ENCODE peak calls at places on chromosomes 16 and 17, in four cellular contexts. One of them, this sample, is unnamed.

GRCh38 chr17:45314761-45315549 is 1.9 kb downstream of the MAP3K14 start:
- DNase-seq in uterus: no peak
- DNase-seq in endodermal cell: no peak
- DNase-seq in psoas muscle: no peak
- DNase-seq in this sample: no peak

GRCh38 chr17:292016-292415 is 60.6 kb downstream of the RPH3AL start:
- DNase-seq in uterus: no peak
- DNase-seq in endodermal cell: no peak
- DNase-seq in psoas muscle: peak
- DNase-seq in this sample: no peak

GRCh38 chr17:49210158-49211029 is at the start of the genes ABI3 and GNGT2:
- DNase-seq in endodermal cell: peak
- DNase-seq in psoas muscle: peak
- DNase-seq in uterus: no peak
- DNase-seq in this sample: no peak

GRCh38 chr17:45293413-45294211 is 23.2 kb downstream of the MAP3K14 start:
- DNase-seq in psoas muscle: peak
- DNase-seq in uterus: peak
- DNase-seq in endodermal cell: peak
- DNase-seq in this sample: peak

GRCh38 chr16:14585287-14585686 is 44.8 kb downstream of the PARN start:
- DNase-seq in uterus: no peak
- DNase-seq in endodermal cell: no peak
- DNase-seq in psoas muscle: no peak
- DNase-seq in this sample: no peak

GRCh38 chr17:41258406-41258805 is 3.2 kb downstream of the KRTAP9-9 start:
- DNase-seq in uterus: no peak
- DNase-seq in endodermal cell: no peak
- DNase-seq in psoas muscle: no peak
- DNase-seq in this sample: no peak

GRCh38 chr17:70644093-70644492 is 474.8 kb downstream of the KCNJ2 start:
- DNase-seq in uterus: no peak
- DNase-seq in psoas muscle: no peak
- DNase-seq in endodermal cell: no peak
- DNase-seq in this sample: no peak

GRCh38 chr17:16936536-16937310 is 35.2 kb downstream of the TNFRSF13B start:
- DNase-seq in endodermal cell: peak
- DNase-seq in uterus: no peak
- DNase-seq in psoas muscle: no peak
- DNase-seq in this sample: peak

GRCh38 chr17:74094651-74095050 is 108.8 kb upstream of the RPL38 start:
- DNase-seq in endodermal cell: no peak
- DNase-seq in uterus: no peak
- DNase-seq in psoas muscle: no peak
- DNase-seq in this sample: no peak

GRCh38 chr16:83983491-83983890 is 15.4 kb downstream of the NECAB2 start:
- DNase-seq in endodermal cell: no peak
- DNase-seq in psoas muscle: no peak
- DNase-seq in uterus: no peak
- DNase-seq in this sample: no peak

GRCh38 chr17:33113281-33114010 is 121.8 kb downstream of the SPACA3 start:
- DNase-seq in psoas muscle: no peak
- DNase-seq in endodermal cell: no peak
- DNase-seq in uterus: no peak
- DNase-seq in this sample: no peak

GRCh38 chr17:40646791-40647548 is 648 bp downstream of the SMARCE1 start:
- DNase-seq in psoas muscle: no peak
- DNase-seq in uterus: no peak
- DNase-seq in endodermal cell: no peak
- DNase-seq in this sample: no peak

GRCh38 chr17:31385428-31386285 is 5.8 kb upstream of the RAB11FIP4 start:
- DNase-seq in uterus: no peak
- DNase-seq in psoas muscle: no peak
- DNase-seq in endodermal cell: no peak
- DNase-seq in this sample: peak

GRCh38 chr16:80034948-80035700 is 434.6 kb upstream of the MAF start:
- DNase-seq in psoas muscle: no peak
- DNase-seq in endodermal cell: no peak
- DNase-seq in uterus: no peak
- DNase-seq in this sample: no peak

GRCh38 chr16:15916323-15916722 is 27.9 kb upstream of the CEP20 start:
- DNase-seq in psoas muscle: no peak
- DNase-seq in endodermal cell: no peak
- DNase-seq in uterus: no peak
- DNase-seq in this sample: no peak
- TF ChIP-seq CTCF in psoas muscle: no peak
- TF ChIP-seq CTCF in endodermal cell: no peak
- TF ChIP-seq CTCF in uterus: no peak
- TF ChIP-seq CTCF in this sample: no peak

DNA sequence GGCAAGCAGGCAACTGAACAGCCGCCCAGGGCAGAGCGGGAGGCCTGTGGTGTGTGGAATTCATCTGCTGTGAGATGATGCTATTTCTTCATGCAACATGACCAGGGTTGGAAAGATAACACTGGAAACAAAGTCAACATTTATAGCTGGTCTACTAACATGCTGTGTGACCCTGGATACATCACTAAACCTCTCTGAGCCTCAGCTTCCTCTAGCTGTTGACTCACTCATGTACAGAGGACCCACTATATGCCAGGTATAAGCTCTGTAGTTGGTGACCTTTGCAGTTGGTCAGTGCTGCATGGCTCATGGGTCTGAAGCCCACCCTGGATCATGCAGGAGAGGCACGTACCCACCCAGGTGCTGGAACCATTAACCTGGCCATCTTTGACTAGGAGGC is 180.9 kb downstream of the ZNF423 start:
- DNase-seq in psoas muscle: no peak
- DNase-seq in endodermal cell: no peak
- DNase-seq in uterus: no peak
- DNase-seq in this sample: no peak
- TF ChIP-seq CTCF in psoas muscle: no peak
- TF ChIP-seq CTCF in endodermal cell: no peak
- TF ChIP-seq CTCF in uterus: no peak
- TF ChIP-seq CTCF in this sample: no peak

GRCh38 chr17:5785867-5786509 is 201.7 kb upstream of the NLRP1 start:
- DNase-seq in uterus: no peak
- DNase-seq in psoas muscle: no peak
- DNase-seq in endodermal cell: no peak
- DNase-seq in this sample: no peak
- TF ChIP-seq CTCF in uterus: no peak
- TF ChIP-seq CTCF in psoas muscle: no peak
- TF ChIP-seq CTCF in endodermal cell: peak
- TF ChIP-seq CTCF in this sample: no peak

GRCh38 chr16:66427871-66428681 is 981 bp downstream of the BEAN1 start:
- DNase-seq in uterus: no peak
- DNase-seq in psoas muscle: no peak
- DNase-seq in endodermal cell: peak
- DNase-seq in this sample: no peak

GRCh38 chr16:66428682-66429251 is 1.7 kb downstream of the BEAN1 start:
- DNase-seq in psoas muscle: no peak
- DNase-seq in endodermal cell: peak
- DNase-seq in uterus: no peak
- DNase-seq in this sample: no peak

GRCh38 chr16:66427451-66427860 is 361 bp downstream of the BEAN1 start:
- DNase-seq in uterus: no peak
- DNase-seq in psoas muscle: no peak
- DNase-seq in endodermal cell: peak
- DNase-seq in this sample: no peak

GRCh38 chr16:66430214-66430613 is 3.1 kb downstream of the BEAN1 start:
- DNase-seq in uterus: no peak
- DNase-seq in endodermal cell: no peak
- DNase-seq in psoas muscle: no peak
- DNase-seq in this sample: no peak

DNA sequence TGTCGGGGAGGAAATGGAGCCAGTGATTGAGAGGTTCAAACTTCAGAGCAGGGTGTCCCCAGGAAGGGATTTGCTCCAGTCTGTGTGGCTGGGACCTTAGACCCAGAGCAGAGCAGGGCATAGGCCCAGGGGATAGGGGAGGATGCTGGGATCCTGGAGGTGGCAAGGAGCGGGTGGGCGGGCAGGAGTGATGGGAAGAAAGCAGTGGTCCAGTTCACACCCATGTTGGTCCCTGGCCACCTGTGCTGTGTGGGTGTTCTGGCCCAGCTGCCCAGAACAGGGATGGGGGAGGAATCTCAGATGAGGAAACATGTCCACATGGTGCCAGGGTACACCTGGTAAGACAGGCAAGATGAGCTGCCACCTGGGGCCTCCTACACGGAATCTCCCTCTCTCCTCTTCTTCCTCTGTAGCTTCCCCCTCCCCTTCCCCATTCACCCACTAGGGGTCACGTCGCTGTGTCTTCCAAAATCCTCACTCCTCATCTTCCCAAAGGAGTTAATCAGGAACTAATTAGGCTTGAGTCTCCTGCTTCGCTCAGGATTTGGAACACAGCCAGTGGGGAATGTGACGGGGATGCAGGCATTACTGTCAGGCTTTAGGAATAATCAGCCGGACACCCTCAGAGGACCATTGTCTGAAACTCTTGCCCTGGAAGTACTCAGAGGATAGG is 2.3 kb downstream of the BEAN1 start:
- DNase-seq in uterus: no peak
- DNase-seq in psoas muscle: no peak
- DNase-seq in endodermal cell: peak
- DNase-seq in this sample: no peak
- TF ChIP-seq CTCF in uterus: no peak
- TF ChIP-seq CTCF in psoas muscle: no peak
- TF ChIP-seq CTCF in endodermal cell: peak
- TF ChIP-seq CTCF in this sample: no peak

GRCh38 chr16:50677351-50677750 is 3.8 kb downstream of the SNX20 start:
- DNase-seq in psoas muscle: no peak
- DNase-seq in endodermal cell: peak
- DNase-seq in uterus: no peak
- DNase-seq in this sample: no peak
- TF ChIP-seq CTCF in psoas muscle: peak
- TF ChIP-seq CTCF in endodermal cell: peak
- TF ChIP-seq CTCF in uterus: no peak
- TF ChIP-seq CTCF in this sample: peak

DNA sequence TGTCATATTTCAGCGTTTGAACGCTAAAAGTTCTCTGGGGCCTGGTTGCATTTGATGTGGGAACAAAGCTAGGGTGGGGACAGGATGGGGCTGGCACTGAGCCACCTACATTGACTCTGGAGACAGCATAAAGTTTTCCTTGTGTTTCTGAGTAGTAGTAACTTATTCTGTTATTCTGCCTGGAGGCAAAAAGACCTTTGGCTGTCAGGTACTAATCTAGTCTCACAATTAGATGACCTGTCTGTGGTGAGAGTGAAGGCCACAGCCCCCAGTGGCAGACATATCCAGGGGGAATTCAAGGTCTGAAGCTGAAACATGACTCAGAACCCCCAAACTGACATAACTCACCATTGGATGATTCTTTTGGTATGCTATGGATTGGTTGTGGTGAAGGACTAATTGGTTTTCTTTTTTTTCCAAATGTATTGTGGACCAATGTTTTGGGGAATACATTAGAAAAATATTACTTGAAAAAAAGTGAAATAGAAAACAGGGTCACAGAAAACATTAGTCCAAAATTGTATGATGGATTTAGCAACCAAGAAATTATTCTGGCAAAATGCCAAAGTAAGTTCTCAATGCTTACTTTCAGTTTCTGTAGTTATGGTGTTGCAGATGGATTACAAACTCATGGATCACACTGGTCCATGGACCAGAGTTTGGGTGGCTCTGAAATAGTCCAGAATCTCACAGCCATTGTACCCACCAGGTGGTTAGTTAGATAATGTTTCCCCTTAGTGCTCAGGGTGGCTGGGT is 10.5 kb upstream of the SALL1 start:
- DNase-seq in psoas muscle: no peak
- DNase-seq in endodermal cell: no peak
- DNase-seq in uterus: no peak
- DNase-seq in this sample: no peak
- TF ChIP-seq CTCF in psoas muscle: no peak
- TF ChIP-seq CTCF in endodermal cell: no peak
- TF ChIP-seq CTCF in uterus: no peak
- TF ChIP-seq CTCF in this sample: no peak

DNA sequence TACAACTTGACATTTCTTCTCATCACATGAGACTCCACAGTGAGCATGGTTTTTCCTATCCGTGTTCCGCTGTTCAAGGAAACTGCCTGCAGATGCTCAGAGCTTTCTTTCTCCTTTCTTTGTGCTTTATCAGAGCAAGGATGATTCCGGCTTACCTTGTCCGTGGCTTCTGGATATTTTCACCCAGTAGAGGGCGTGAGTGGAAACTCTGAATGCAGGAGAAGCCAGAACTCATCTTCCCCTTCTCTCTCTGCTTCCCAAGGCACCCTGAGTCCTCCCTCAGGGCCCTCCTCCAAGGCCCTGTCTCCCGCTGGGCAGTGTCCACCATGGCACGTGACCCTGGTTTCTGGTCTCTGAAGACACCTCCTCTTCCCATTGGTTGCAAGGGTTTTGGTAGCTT is 721.1 kb upstream of the RBFOX1 start:
- DNase-seq in psoas muscle: no peak
- DNase-seq in endodermal cell: peak
- DNase-seq in uterus: no peak
- DNase-seq in this sample: no peak
- TF ChIP-seq CTCF in psoas muscle: no peak
- TF ChIP-seq CTCF in endodermal cell: peak
- TF ChIP-seq CTCF in uterus: no peak
- TF ChIP-seq CTCF in this sample: no peak